ENCODE peak calls at places on chromosomes 7 and 10, in five cellular contexts. D is psoas muscle, F is HL-60, Z is IMR-90, M is pancreas. X is an unnamed sample.

GRCh38 chr7:15489383-15489782 is 72.4 kb downstream of the AGMO start:
- DNase-seq in D (no peak), Z (no peak), F (no peak), M (no peak), X (no peak)

GRCh38 chr7:2956526-2957368 is 86.9 kb downstream of the CARD11 start:
- DNase-seq in Z (peak), F (peak), D (no peak), M (no peak), X (peak)

GRCh38 chr7:42932861-42933591 is 850 bp downstream of the MRPL32 start:
- DNase-seq in D (no peak), M (no peak), F (no peak), Z (peak), X (no peak)

GRCh38 chr10:30701471-30702173 is 72.1 kb upstream of the LYZL2 start:
- DNase-seq in D (no peak), M (no peak), Z (peak), F (peak), X (peak)

GRCh38 chr7:11831383-11831726 is 643 bp downstream of the THSD7A start:
- DNase-seq in F (no peak), D (no peak), M (no peak), Z (no peak), X (no peak)

GRCh38 chr7:117970806-117971205 is 97.6 kb upstream of the CTTNBP2 start:
- DNase-seq in D (no peak), F (no peak), Z (no peak), M (no peak), X (no peak)

GRCh38 chr7:105585850-105586500 is 4.7 kb upstream of the EFCAB10 start:
- DNase-seq in M (no peak), D (no peak), Z (no peak), F (no peak), X (no peak)

GRCh38 chr7:111190804-111191203 is 99.9 kb downstream of the LRRN3 start:
- DNase-seq in Z (no peak), D (no peak), M (no peak), F (no peak), X (no peak)

GRCh38 chr10:75464478-75465090 is 33.2 kb downstream of the LRMDA start:
- DNase-seq in D (no peak), F (no peak), M (no peak), Z (no peak), X (no peak)

DNA sequence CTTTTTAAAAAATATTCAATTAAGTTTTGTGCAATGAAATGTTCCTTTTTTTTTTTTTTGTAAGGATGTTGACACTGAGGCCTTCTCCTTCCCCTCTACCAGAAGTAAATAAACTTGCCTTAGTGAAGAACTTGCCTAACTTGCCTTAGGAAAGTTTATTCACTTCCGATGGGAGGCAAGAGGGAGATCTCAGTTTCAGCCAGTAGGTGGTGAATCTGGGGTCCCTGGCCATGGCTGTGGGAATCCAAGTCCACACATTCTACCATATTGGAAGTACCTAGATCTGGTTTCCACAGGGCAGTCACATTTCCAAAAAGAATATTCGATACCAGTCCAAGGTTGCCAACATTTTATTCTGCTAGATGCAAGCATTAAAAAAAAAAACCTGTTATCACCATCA is 270.9 kb downstream of the CCSER2 start:
- DNase-seq in F (no peak), M (no peak), Z (no peak), D (no peak), X (no peak)
- TF ChIP-seq CTCF in F (no peak), M (no peak), Z (no peak), D (no peak), X (no peak)

GRCh38 chr7:21318190-21318915 is 109.5 kb upstream of the SP4 start:
- DNase-seq in D (no peak), F (no peak), M (no peak), Z (no peak), X (no peak)

GRCh38 chr7:21314954-21315353 is 112.9 kb upstream of the SP4 start:
- DNase-seq in Z (no peak), F (no peak), M (no peak), D (no peak), X (no peak)

DNA sequence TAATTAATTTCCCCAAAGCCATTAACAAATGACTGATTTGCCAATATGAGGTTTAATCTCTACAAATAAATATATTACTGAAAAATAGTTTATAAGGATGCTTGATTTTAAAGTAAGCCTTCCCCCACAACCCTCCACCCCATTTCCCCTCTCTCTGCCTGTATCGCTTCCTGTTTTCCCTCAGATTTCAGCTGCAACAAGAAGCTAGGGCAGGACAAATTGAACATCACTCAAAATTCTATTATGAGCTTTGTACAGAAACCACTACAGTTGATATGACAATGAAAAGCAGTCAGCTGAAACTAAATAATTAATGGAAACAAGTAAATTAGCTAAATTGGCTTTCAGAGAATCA is 109.0 kb upstream of the SP4 start:
- DNase-seq in F (no peak), D (no peak), Z (no peak), M (no peak), X (no peak)
- TF ChIP-seq CTCF in F (no peak), D (no peak), Z (no peak), M (no peak), X (no peak)

GRCh38 chr7:151626422-151627115 is 106.9 kb upstream of the RHEB start:
- DNase-seq in M (peak), Z (no peak), F (peak), D (peak), X (no peak)
- TF ChIP-seq CTCF in M (peak), Z (peak), F (no peak), D (peak), X (peak)

GRCh38 chr10:7553531-7553930 is 113.2 kb downstream of the ITIH5 start:
- DNase-seq in Z (no peak), D (no peak), F (no peak), M (no peak), X (no peak)
- TF ChIP-seq CTCF in Z (no peak), D (no peak), F (no peak), M (no peak), X (no peak)